ENCODE peak calls at places on chromosomes 4 and X, in four cellular contexts. C, L, Z and U are unnamed samples.

GRCh38 chrX:20965270-20966044 is 408.8 kb upstream of the CNKSR2 start:
- DNase-seq in L (no peak), C (no peak), Z (no peak), U (no peak)

GRCh38 chr4:5656415-5656814 is 51.9 kb downstream of the EVC2 start:
- DNase-seq in C (no peak), Z (no peak), L (no peak), U (no peak)

GRCh38 chrX:12947545-12948235 is 27.2 kb upstream of the TMSB4X start:
- DNase-seq in L (no peak), C (no peak), Z (no peak), U (peak; percentile 37)

GRCh38 chrX:30751497-30751896 is 98.3 kb downstream of the GK start:
- DNase-seq in C (no peak), Z (no peak), L (no peak), U (no peak)

GRCh38 chrX:135985123-135985973 is at the start of gene SLC9A6:
- DNase-seq in Z (peak; percentile 78), C (peak; percentile 73), L (peak; percentile 57), U (peak; percentile 64)

GRCh38 chrX:119756926-119757635 is 1.3 kb upstream of the SOWAHD start:
- DNase-seq in Z (no peak), L (no peak), C (no peak), U (no peak)

GRCh38 chr4:151721466-151721865 is 39.3 kb downstream of the GATB start:
- DNase-seq in L (no peak), C (peak; percentile 34), Z (no peak), U (no peak)

GRCh38 chrX:106987488-106987887 is 12.5 kb downstream of the MORC4 start:
- DNase-seq in Z (no peak), C (no peak), L (no peak), U (no peak)

GRCh38 chr4:163492951-163493504 is 1.5 kb upstream of the TMA16 start:
- DNase-seq in L (no peak), C (peak; percentile 4), Z (peak; percentile 10), U (no peak)

GRCh38 chr4:168882650-168883233 is 127.3 kb downstream of the CBR4 start:
- DNase-seq in C (peak; percentile 68), Z (no peak), L (no peak), U (no peak)

GRCh38 chrX:130340271-130340670 is 552 bp downstream of the SLC25A14 start:
- DNase-seq in C (no peak), L (no peak), Z (no peak), U (no peak)

GRCh38 chrX:138897621-138898492 is 186.3 kb upstream of the FGF13 start:
- DNase-seq in Z (no peak), C (peak; percentile 39), L (no peak), U (no peak)

GRCh38 chr4:40576651-40577480 is 52.8 kb downstream of the RBM47 start:
- DNase-seq in L (no peak), Z (peak; percentile 41), C (peak; percentile 92), U (no peak)

GRCh38 chrX:1491851-1492349 is 39.2 kb upstream of the ASMTL start:
- DNase-seq in Z (peak; percentile 79), C (peak; percentile 14), L (peak; percentile 62), U (no peak)

GRCh38 chr4:140141196-140141845 is 12.7 kb downstream of the MAML3 start:
- DNase-seq in Z (no peak), C (no peak), L (no peak), U (no peak)

GRCh38 chr4:41865306-41865980 is 69.8 kb upstream of the TMEM33 start:
- DNase-seq in L (no peak), C (peak; percentile 24), Z (no peak), U (peak; percentile 63)

GRCh38 chr4:179165339-179165738 is 1723.1 kb upstream of the AGA start:
- DNase-seq in C (no peak), L (no peak), Z (no peak), U (no peak)

GRCh38 chrX:103101280-103102042 is 8.5 kb upstream of the NXF3 start:
- DNase-seq in Z (no peak), L (no peak), C (no peak), U (no peak)

GRCh38 chr4:21593268-21594002 is 355.1 kb downstream of the KCNIP4 start:
- DNase-seq in L (no peak), C (peak; percentile 45), Z (no peak), U (peak; percentile 92)

GRCh38 chr4:162475221-162475620 is 311.4 kb upstream of the FSTL5 start:
- DNase-seq in L (no peak), C (no peak), Z (no peak), U (no peak)

GRCh38 chr4:144645621-144646522 is at the start of gene HHIP:
- DNase-seq in Z (peak; percentile 20), L (no peak), C (peak; percentile 68), U (no peak)

GRCh38 chr4:73434311-73434710 is 1.7 kb upstream of the AFP start:
- DNase-seq in Z (peak; percentile 4), C (peak; percentile 47), L (no peak), U (no peak)